ENCODE peak calls at places on chromosome 6, in four cellular contexts. D is GM23338; W is naive thymus-derived CD8-positive, alpha-beta T cell; M is mesothelial cell of epicardium. N is an unnamed sample.

GRCh38 chr6:111985202-111985731 is 68.6 kb upstream of the CCN6 start:
- DNase-seq in D (peak), W (no peak), M (no peak), N (peak)

GRCh38 chr6:112620832-112621569 is 273.9 kb downstream of the RFPL4B start:
- DNase-seq in D (no peak), M (no peak), W (no peak), N (no peak)

GRCh38 chr6:116278853-116279231 is 888 bp downstream of the TSPYL1 start:
- DNase-seq in M (no peak), W (no peak), D (peak), N (no peak)

GRCh38 chr6:26349964-26350857 is 14.8 kb upstream of the BTN3A2 start:
- DNase-seq in D (no peak), M (no peak), W (no peak), N (no peak)

GRCh38 chr6:132395015-132395597 is 6.2 kb downstream of the MOXD1 start:
- DNase-seq in D (no peak), M (no peak), W (no peak), N (no peak)

GRCh38 chr6:170423814-170424633 is 117.5 kb downstream of the FAM120B start:
- DNase-seq in D (no peak), M (no peak), W (no peak), N (no peak)

GRCh38 chr6:156790711-156791110 is 13.5 kb downstream of the ARID1B start:
- DNase-seq in W (no peak), M (no peak), D (no peak), N (no peak)

GRCh38 chr6:122799140-122799539 is 10.1 kb downstream of the SMPDL3A start:
- DNase-seq in M (no peak), D (no peak), W (no peak), N (no peak)

GRCh38 chr6:160853946-160854345 is 137.6 kb upstream of the MAP3K4 start:
- DNase-seq in D (no peak), M (no peak), W (no peak), N (no peak)

GRCh38 chr6:24778878-24779277 is 4.1 kb downstream of the GMNN start:
- DNase-seq in M (no peak), D (no peak), W (no peak), N (no peak)